ENCODE peak calls at places on chromosomes 5 and 9, in four cellular contexts. V is dorsolateral prefrontal cortex, B is heart right ventricle, G is A673. J is an unnamed sample.

GRCh38 chr5:172834570-172835245 is 657 bp downstream of the ERGIC1 start:
- DNase-seq in B (no peak), G (peak), V (no peak), J (no peak)

GRCh38 chr5:62093981-62094380 is 212.0 kb upstream of the KIF2A start:
- DNase-seq in G (peak), B (no peak), V (no peak), J (no peak)

GRCh38 chr9:92501671-92502393 is 19.5 kb upstream of the ASPN start:
- DNase-seq in V (no peak), B (no peak), G (peak), J (no peak)

GRCh38 chr9:35645736-35646582 is 4.8 kb downstream of the SIT1 start:
- DNase-seq in G (no peak), V (no peak), B (no peak), J (peak)

GRCh38 chr5:78362220-78362619 is 1.8 kb downstream of the SCAMP1 start:
- DNase-seq in V (no peak), G (no peak), B (no peak), J (no peak)

GRCh38 chr5:74413403-74414060 is 227.0 kb downstream of the ENC1 start:
- DNase-seq in B (no peak), G (no peak), V (no peak), J (no peak)

GRCh38 chr9:131264231-131264630 is 12.1 kb downstream of the FAM78A start:
- DNase-seq in V (no peak), B (no peak), G (no peak), J (no peak)

GRCh38 chr9:22112870-22113846 is 104.1 kb upstream of the CDKN2B start:
- DNase-seq in G (no peak), B (no peak), V (no peak), J (no peak)

GRCh38 chr9:126474786-126475485 is 138.8 kb upstream of the LMX1B start:
- DNase-seq in G (no peak), B (no peak), V (no peak), J (no peak)

DNA sequence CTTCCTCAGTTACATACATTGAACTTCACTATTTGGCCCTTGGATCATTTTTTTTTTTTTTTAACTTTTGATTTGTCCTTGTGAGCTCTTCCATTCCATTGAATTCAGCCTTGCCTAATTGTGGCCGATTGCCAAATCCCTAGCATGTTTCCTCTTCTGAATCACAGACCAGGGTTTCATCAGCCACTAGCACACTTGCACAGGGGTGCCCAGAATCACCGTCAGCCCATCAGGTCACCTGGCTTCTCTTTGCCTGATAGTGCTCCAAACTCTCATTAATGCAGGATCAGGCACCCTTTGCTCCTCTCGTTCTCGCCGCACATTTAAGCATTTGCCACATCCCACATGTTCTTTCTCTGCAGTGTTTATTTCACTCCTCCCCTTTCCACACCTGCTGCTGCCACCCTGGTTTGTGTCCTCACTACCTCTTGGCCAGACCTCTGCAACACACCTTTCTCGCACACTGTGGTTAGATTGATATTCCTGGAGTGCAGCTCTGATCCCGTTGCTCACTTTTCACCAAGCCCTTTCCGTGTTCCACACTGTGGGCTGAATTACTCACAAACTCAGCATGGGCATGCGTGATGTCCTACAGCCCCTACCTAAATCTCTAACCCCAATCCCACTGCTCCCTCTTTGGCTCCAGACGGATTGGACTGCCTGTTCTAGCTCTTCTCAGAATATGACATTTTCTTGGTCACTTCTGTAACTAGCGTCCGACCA is 9.8 kb downstream of the PIK3R1 start:
- DNase-seq in V (no peak), G (peak), B (peak), J (no peak)
- H3K27ac ChIP-seq in V (peak), G (peak), B (peak), J (no peak)

GRCh38 chr5:123830575-123830974 is 318.6 kb downstream of the CSNK1G3 start:
- DNase-seq in G (no peak), V (no peak), B (no peak), J (no peak)

GRCh38 chr5:123835421-123835820 is 323.4 kb downstream of the CSNK1G3 start:
- DNase-seq in G (no peak), B (no peak), V (no peak), J (no peak)
- TF ChIP-seq CTCF in G (no peak), B (no peak), V (no peak), J (no peak)

DNA sequence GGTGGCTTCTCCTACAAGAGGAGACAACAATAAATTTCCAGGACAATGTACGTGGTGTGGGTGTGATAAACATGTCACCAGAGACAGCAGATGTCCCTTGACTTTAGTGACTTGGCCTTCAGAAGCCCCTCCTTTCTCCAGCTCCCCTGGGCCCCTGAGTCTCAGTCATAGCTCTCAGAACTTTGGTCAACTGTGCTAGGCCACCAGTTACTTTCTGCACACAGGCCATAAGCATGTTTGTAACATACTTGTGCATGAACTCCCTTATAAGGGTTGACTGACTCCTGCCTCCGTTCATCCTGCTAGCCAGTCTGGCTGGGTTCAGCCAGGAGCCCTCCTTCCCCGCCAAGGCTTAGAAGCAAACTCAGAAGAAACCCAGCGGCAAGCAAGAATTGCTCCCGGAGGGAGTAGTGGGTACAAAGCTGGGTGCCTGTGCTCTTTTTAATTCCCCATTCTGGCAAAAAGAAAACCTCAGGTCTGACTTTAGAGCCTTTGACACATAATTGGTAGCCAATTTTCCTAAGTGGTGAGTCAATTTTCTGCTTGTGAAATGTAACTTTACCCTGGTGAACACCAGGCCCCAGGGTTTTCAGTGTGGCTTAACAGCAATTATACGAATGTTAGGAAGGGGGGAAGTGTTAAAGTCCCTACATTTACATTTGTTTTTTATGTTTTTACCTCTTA is 49.2 kb downstream of the EBF1 start:
- DNase-seq in B (peak), G (peak), V (no peak), J (no peak)
- H3K4me3 ChIP-seq in B (peak), G (no peak), V (peak), J (no peak)

GRCh38 chr5:143921525-143922311 is 109.8 kb downstream of the HMHB1 start:
- DNase-seq in G (no peak), V (no peak), B (no peak), J (no peak)

GRCh38 chr5:143923634-143924265 is 111.8 kb downstream of the HMHB1 start:
- DNase-seq in B (no peak), V (no peak), G (no peak), J (no peak)

GRCh38 chr5:143924311-143924710 is 112.3 kb downstream of the HMHB1 start:
- DNase-seq in B (no peak), V (no peak), G (no peak), J (no peak)

GRCh38 chr5:143920772-143921171 is 108.8 kb downstream of the HMHB1 start:
- DNase-seq in B (no peak), V (no peak), G (no peak), J (no peak)

GRCh38 chr5:143922718-143923117 is 110.8 kb downstream of the HMHB1 start:
- DNase-seq in B (no peak), V (no peak), G (peak), J (no peak)
- H3K27ac ChIP-seq in B (peak), V (peak), G (no peak), J (no peak)

GRCh38 chr5:147466581-147466980 is 43.3 kb downstream of the DPYSL3 start:
- DNase-seq in B (no peak), G (no peak), V (no peak), J (no peak)

GRCh38 chr5:147461915-147462314 is 48.0 kb downstream of the DPYSL3 start:
- DNase-seq in G (no peak), B (no peak), V (no peak), J (no peak)

GRCh38 chr5:147460380-147460779 is 49.5 kb downstream of the DPYSL3 start:
- DNase-seq in G (no peak), V (no peak), B (no peak), J (no peak)

GRCh38 chr5:147467973-147468508 is 41.8 kb downstream of the DPYSL3 start:
- DNase-seq in G (no peak), V (no peak), B (no peak), J (no peak)

DNA sequence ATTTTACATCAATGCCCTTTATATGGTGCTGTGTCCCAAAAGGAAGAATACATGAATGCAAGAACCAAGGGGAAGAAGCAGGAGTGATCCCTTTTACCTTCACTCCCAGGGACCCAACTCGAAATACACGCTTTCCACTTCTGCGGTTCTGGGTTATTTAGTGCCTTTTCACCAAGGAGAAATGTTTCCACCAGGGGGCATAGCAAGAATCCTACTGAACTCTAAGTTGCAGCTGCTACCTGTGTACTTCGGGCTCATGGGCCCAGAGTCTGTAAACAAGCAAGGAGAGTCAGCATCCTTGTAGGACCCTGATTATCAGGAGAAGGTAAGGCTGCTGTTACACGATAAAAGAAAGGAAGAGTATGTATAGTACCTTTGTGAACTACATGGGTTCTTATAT is 45.7 kb downstream of the DPYSL3 start:
- DNase-seq in V (no peak), B (no peak), G (peak), J (peak)
- TF ChIP-seq CTCF in V (peak), B (peak), G (peak), J (no peak)

GRCh38 chr5:136020383-136021015 is 8.3 kb upstream of the TGFBI start:
- DNase-seq in B (no peak), V (no peak), G (peak), J (peak)
- H3K4me3 ChIP-seq in B (no peak), V (no peak), G (no peak), J (no peak)

GRCh38 chr9:8553444-8553843 is 753.9 kb upstream of the DMAC1 start:
- DNase-seq in G (no peak), V (no peak), B (no peak), J (no peak)

GRCh38 chr9:8555767-8556500 is 756.4 kb upstream of the DMAC1 start:
- DNase-seq in B (no peak), V (no peak), G (no peak), J (no peak)

GRCh38 chr9:8558176-8558575 is 758.6 kb upstream of the DMAC1 start:
- DNase-seq in V (no peak), G (no peak), B (no peak), J (no peak)

GRCh38 chr9:8552732-8553131 is 753.2 kb upstream of the DMAC1 start:
- DNase-seq in G (no peak), V (peak), B (no peak), J (no peak)
- H3K27ac ChIP-seq in G (no peak), V (peak), B (no peak), J (no peak)

GRCh38 chr5:10593531-10594181 is 29.8 kb downstream of the ANKRD33B start:
- DNase-seq in V (no peak), G (no peak), B (no peak), J (no peak)

GRCh38 chr5:10595678-10596309 is 31.9 kb downstream of the ANKRD33B start:
- DNase-seq in B (peak), V (no peak), G (peak), J (peak)

GRCh38 chr5:10596310-10596703 is 32.4 kb downstream of the ANKRD33B start:
- DNase-seq in B (no peak), V (no peak), G (no peak), J (no peak)

GRCh38 chr5:10595305-10595677 is 31.4 kb downstream of the ANKRD33B start:
- DNase-seq in G (no peak), V (no peak), B (no peak), J (no peak)

DNA sequence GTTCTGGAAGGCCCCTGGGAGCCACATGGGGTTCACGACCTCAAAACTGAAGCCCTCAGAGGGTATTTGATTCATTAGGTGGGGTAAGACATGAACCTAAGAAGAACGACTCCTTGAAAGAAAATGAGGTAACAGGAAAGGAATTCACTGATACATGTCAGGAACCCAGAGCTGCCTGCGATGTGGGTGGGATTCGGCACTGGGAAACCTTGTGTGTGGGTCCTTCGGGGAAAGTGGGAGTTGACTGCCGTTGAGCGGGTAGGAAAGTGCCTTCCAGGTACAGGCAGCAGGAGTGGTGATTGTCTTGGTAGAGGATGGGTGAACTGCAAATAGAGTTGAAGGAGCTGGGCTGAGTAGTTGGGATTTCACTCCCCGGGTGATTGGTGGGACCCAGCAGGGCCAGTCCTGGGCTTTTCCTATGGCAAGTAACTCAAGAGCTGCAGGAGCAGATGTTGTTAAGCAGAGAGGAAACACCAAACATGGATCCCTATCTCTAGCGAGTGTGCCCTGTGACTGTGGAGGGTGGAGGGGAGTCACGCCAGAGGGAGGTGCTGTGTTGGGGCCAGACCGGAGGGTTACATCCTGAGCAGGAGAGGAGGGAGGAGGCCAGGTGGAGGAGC is 30.8 kb downstream of the ANKRD33B start:
- DNase-seq in V (no peak), G (no peak), B (no peak), J (no peak)
- TF ChIP-seq CTCF in V (no peak), G (no peak), B (no peak), J (no peak)

J was measured in pancreas.